ENCODE peak calls at places on chromosomes 7 and 10, in eight cellular contexts. One of them, this sample, is unnamed.
A peak's percentile ranks its signal among the peaks of the same experiment; 100 is the strongest.

GRCh38 chr10:102243304-102243703 is 2.0 kb upstream of the PITX3 start:
- DNase-seq in lung: no peak
- DNase-seq in BJ: peak; percentile 56
- DNase-seq in WERI-Rb-1: no peak
- DNase-seq in H9: no peak
- DNase-seq in left lung: no peak
- DNase-seq in AG04449: no peak
- DNase-seq in sigmoid colon: no peak
- DNase-seq in this sample: no peak

GRCh38 chr7:16702433-16702832 is 51.1 kb upstream of the TSPAN13 start:
- DNase-seq in lung: no peak
- DNase-seq in AG04449: no peak
- DNase-seq in left lung: no peak
- DNase-seq in BJ: no peak
- DNase-seq in sigmoid colon: no peak
- DNase-seq in WERI-Rb-1: no peak
- DNase-seq in H9: no peak
- DNase-seq in this sample: no peak

GRCh38 chr10:32680803-32681557 is 235.0 kb downstream of the CCDC7 start:
- DNase-seq in BJ: no peak
- DNase-seq in sigmoid colon: no peak
- DNase-seq in lung: no peak
- DNase-seq in H9: no peak
- DNase-seq in WERI-Rb-1: no peak
- DNase-seq in AG04449: no peak
- DNase-seq in left lung: no peak
- DNase-seq in this sample: no peak

GRCh38 chr10:47092822-47093221 is 181.6 kb downstream of the PTPN20 start:
- DNase-seq in sigmoid colon: no peak
- DNase-seq in lung: no peak
- DNase-seq in left lung: peak; percentile 81
- DNase-seq in WERI-Rb-1: no peak
- DNase-seq in H9: peak; percentile 15
- DNase-seq in AG04449: no peak
- DNase-seq in BJ: no peak
- DNase-seq in this sample: no peak

GRCh38 chr7:67512481-67512880 is 515.8 kb downstream of the TYW1 start:
- DNase-seq in H9: no peak
- DNase-seq in left lung: no peak
- DNase-seq in lung: no peak
- DNase-seq in WERI-Rb-1: peak; percentile 15
- DNase-seq in AG04449: no peak
- DNase-seq in BJ: no peak
- DNase-seq in sigmoid colon: no peak
- DNase-seq in this sample: no peak

GRCh38 chr7:43669286-43670081 is 59.8 kb downstream of the COA1 start:
- DNase-seq in AG04449: no peak
- DNase-seq in H9: peak; percentile 96
- DNase-seq in WERI-Rb-1: no peak
- DNase-seq in left lung: no peak
- DNase-seq in BJ: no peak
- DNase-seq in lung: no peak
- DNase-seq in sigmoid colon: no peak
- DNase-seq in this sample: no peak

GRCh38 chr10:81116201-81116600 is 578.5 kb downstream of the SH2D4B start:
- DNase-seq in BJ: no peak
- DNase-seq in sigmoid colon: no peak
- DNase-seq in left lung: no peak
- DNase-seq in H9: no peak
- DNase-seq in AG04449: no peak
- DNase-seq in lung: no peak
- DNase-seq in WERI-Rb-1: no peak
- DNase-seq in this sample: no peak

GRCh38 chr10:80535671-80536360 is 1.9 kb upstream of the SH2D4B start:
- DNase-seq in sigmoid colon: peak; percentile 78
- DNase-seq in left lung: peak; percentile 95
- DNase-seq in BJ: no peak
- DNase-seq in H9: peak; percentile 79
- DNase-seq in AG04449: no peak
- DNase-seq in WERI-Rb-1: no peak
- DNase-seq in lung: peak; percentile 74
- DNase-seq in this sample: no peak

GRCh38 chr10:119762805-119763798 is 37.3 kb downstream of the INPP5F start:
- DNase-seq in H9: no peak
- DNase-seq in lung: no peak
- DNase-seq in AG04449: no peak
- DNase-seq in sigmoid colon: no peak
- DNase-seq in WERI-Rb-1: no peak
- DNase-seq in BJ: no peak
- DNase-seq in left lung: no peak
- DNase-seq in this sample: no peak

GRCh38 chr10:83648184-83648583 is 491.1 kb upstream of the GHITM start:
- DNase-seq in AG04449: no peak
- DNase-seq in H9: no peak
- DNase-seq in left lung: no peak
- DNase-seq in WERI-Rb-1: no peak
- DNase-seq in BJ: no peak
- DNase-seq in sigmoid colon: no peak
- DNase-seq in lung: no peak
- DNase-seq in this sample: no peak

GRCh38 chr10:122154733-122155366 is 116.2 kb upstream of the BTBD16 start:
- DNase-seq in BJ: no peak
- DNase-seq in AG04449: no peak
- DNase-seq in H9: peak; percentile 75
- DNase-seq in left lung: no peak
- DNase-seq in WERI-Rb-1: no peak
- DNase-seq in sigmoid colon: peak; percentile 82
- DNase-seq in lung: no peak
- DNase-seq in this sample: no peak

GRCh38 chr7:65436163-65436562 is 62.5 kb downstream of the ZNF92 start:
- DNase-seq in BJ: no peak
- DNase-seq in WERI-Rb-1: no peak
- DNase-seq in AG04449: no peak
- DNase-seq in left lung: no peak
- DNase-seq in H9: no peak
- DNase-seq in lung: no peak
- DNase-seq in sigmoid colon: no peak
- DNase-seq in this sample: no peak

GRCh38 chr7:158976468-158976848 is 120.1 kb downstream of the DYNC2I1 start:
- DNase-seq in BJ: no peak
- DNase-seq in AG04449: no peak
- DNase-seq in lung: no peak
- DNase-seq in sigmoid colon: no peak
- DNase-seq in WERI-Rb-1: peak; percentile 39
- DNase-seq in left lung: no peak
- DNase-seq in H9: peak; percentile 77
- DNase-seq in this sample: no peak

GRCh38 chr10:30784896-30785605 is 155.5 kb upstream of the LYZL2 start:
- DNase-seq in lung: peak; percentile 75
- DNase-seq in sigmoid colon: peak; percentile 94
- DNase-seq in H9: peak; percentile 96
- DNase-seq in AG04449: no peak
- DNase-seq in WERI-Rb-1: peak; percentile 78
- DNase-seq in left lung: peak; percentile 88
- DNase-seq in BJ: no peak
- DNase-seq in this sample: peak; percentile 79

GRCh38 chr10:109664554-109664953 is 258.8 kb downstream of the XPNPEP1 start:
- DNase-seq in lung: no peak
- DNase-seq in sigmoid colon: no peak
- DNase-seq in left lung: no peak
- DNase-seq in H9: no peak
- DNase-seq in WERI-Rb-1: no peak
- DNase-seq in AG04449: no peak
- DNase-seq in BJ: no peak
- DNase-seq in this sample: no peak

GRCh38 chr7:149828357-149829309 is 9.5 kb upstream of the ZNF862 start:
- DNase-seq in H9: no peak
- DNase-seq in BJ: no peak
- DNase-seq in WERI-Rb-1: no peak
- DNase-seq in AG04449: no peak
- DNase-seq in left lung: no peak
- DNase-seq in sigmoid colon: peak; percentile 61
- DNase-seq in lung: no peak
- DNase-seq in this sample: no peak

GRCh38 chr7:99618726-99619125 is 2.0 kb downstream of the ZSCAN25 start:
- DNase-seq in WERI-Rb-1: no peak
- DNase-seq in sigmoid colon: no peak
- DNase-seq in lung: no peak
- DNase-seq in H9: no peak
- DNase-seq in AG04449: peak; percentile 55
- DNase-seq in BJ: peak; percentile 61
- DNase-seq in left lung: no peak
- DNase-seq in this sample: peak; percentile 25

GRCh38 chr10:52720018-52720417 is 52.6 kb downstream of the MBL2 start:
- DNase-seq in sigmoid colon: no peak
- DNase-seq in lung: no peak
- DNase-seq in WERI-Rb-1: no peak
- DNase-seq in AG04449: no peak
- DNase-seq in H9: no peak
- DNase-seq in BJ: no peak
- DNase-seq in left lung: no peak
- DNase-seq in this sample: no peak

GRCh38 chr10:93173867-93174845 is 100.5 kb downstream of the CYP26A1 start:
- DNase-seq in sigmoid colon: no peak
- DNase-seq in left lung: no peak
- DNase-seq in WERI-Rb-1: no peak
- DNase-seq in H9: no peak
- DNase-seq in lung: no peak
- DNase-seq in AG04449: no peak
- DNase-seq in BJ: no peak
- DNase-seq in this sample: no peak

GRCh38 chr7:148978091-148978490 is 50.2 kb downstream of the PDIA4 start:
- DNase-seq in lung: no peak
- DNase-seq in left lung: no peak
- DNase-seq in BJ: no peak
- DNase-seq in H9: no peak
- DNase-seq in WERI-Rb-1: no peak
- DNase-seq in sigmoid colon: no peak
- DNase-seq in AG04449: no peak
- DNase-seq in this sample: no peak

GRCh38 chr10:100148353-100149211 is 37.2 kb downstream of the ERLIN1 start:
- DNase-seq in BJ: no peak
- DNase-seq in AG04449: no peak
- DNase-seq in left lung: no peak
- DNase-seq in lung: no peak
- DNase-seq in sigmoid colon: no peak
- DNase-seq in H9: no peak
- DNase-seq in WERI-Rb-1: peak; percentile 73
- DNase-seq in this sample: no peak

GRCh38 chr10:49441488-49442476 is 45.9 kb upstream of the DRGX start:
- DNase-seq in H9: no peak
- DNase-seq in sigmoid colon: no peak
- DNase-seq in BJ: no peak
- DNase-seq in lung: no peak
- DNase-seq in AG04449: no peak
- DNase-seq in left lung: peak; percentile 77
- DNase-seq in WERI-Rb-1: no peak
- DNase-seq in this sample: no peak

GRCh38 chr7:45574521-45575500 is 643 bp downstream of the ADCY1 start:
- DNase-seq in left lung: peak; percentile 76
- DNase-seq in H9: peak; percentile 57
- DNase-seq in lung: no peak
- DNase-seq in AG04449: no peak
- DNase-seq in BJ: no peak
- DNase-seq in sigmoid colon: peak; percentile 50
- DNase-seq in WERI-Rb-1: peak; percentile 51
- DNase-seq in this sample: no peak
- TF ChIP-seq CTCF in left lung: no peak
- TF ChIP-seq CTCF in H9: peak; percentile 37
- TF ChIP-seq CTCF in lung: no peak
- TF ChIP-seq CTCF in AG04449: peak; percentile 37
- TF ChIP-seq CTCF in BJ: no peak
- TF ChIP-seq CTCF in sigmoid colon: no peak
- TF ChIP-seq CTCF in WERI-Rb-1: peak; percentile 14
- TF ChIP-seq CTCF in this sample: peak; percentile 62

DNA sequence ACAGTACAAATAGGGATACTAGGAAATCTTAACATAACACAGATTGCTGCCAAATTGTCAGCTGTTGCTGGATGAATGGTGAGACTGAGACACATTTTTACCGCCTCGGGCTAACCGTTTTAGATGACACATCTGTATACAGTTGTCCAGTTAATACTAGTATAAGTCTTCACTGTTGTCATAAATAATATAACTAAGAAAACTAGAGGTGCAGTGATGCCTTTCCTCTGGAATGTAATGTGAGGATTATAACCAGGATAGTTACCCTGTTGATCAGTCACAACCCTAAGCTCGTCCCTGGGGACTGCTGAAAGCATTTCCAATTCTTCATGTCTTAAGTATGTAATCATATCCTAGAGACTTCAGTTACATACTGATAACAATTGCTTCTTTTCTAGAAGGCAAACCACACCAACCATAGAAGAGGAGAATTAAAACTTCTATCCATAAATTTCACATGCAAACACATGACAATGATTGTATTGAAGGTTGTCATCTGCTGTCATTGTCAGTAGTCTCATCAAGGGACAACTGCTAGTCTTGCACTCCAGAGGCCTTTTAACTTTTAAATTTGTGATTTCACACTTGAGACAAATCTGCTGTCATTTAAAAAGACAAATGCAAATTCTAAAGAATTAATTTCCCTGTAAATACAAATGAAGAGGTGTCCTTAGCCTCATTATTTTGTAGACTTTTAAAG is 100.4 kb upstream of the SEMA3D start:
- DNase-seq in AG04449: peak; percentile 21
- DNase-seq in WERI-Rb-1: no peak
- DNase-seq in H9: no peak
- DNase-seq in sigmoid colon: no peak
- DNase-seq in BJ: peak; percentile 26
- DNase-seq in left lung: no peak
- DNase-seq in lung: no peak
- DNase-seq in this sample: no peak
- TF ChIP-seq CTCF in AG04449: no peak
- TF ChIP-seq CTCF in WERI-Rb-1: no peak
- TF ChIP-seq CTCF in H9: no peak
- TF ChIP-seq CTCF in sigmoid colon: no peak
- TF ChIP-seq CTCF in BJ: no peak
- TF ChIP-seq CTCF in left lung: no peak
- TF ChIP-seq CTCF in lung: no peak
- TF ChIP-seq CTCF in this sample: no peak

GRCh38 chr7:26091933-26092332 is 60.1 kb upstream of the NFE2L3 start:
- DNase-seq in BJ: no peak
- DNase-seq in WERI-Rb-1: no peak
- DNase-seq in H9: no peak
- DNase-seq in left lung: no peak
- DNase-seq in sigmoid colon: no peak
- DNase-seq in lung: no peak
- DNase-seq in AG04449: no peak
- DNase-seq in this sample: no peak
- TF ChIP-seq CTCF in BJ: peak; percentile 19
- TF ChIP-seq CTCF in WERI-Rb-1: peak; percentile 43
- TF ChIP-seq CTCF in H9: peak; percentile 53
- TF ChIP-seq CTCF in left lung: no peak
- TF ChIP-seq CTCF in sigmoid colon: no peak
- TF ChIP-seq CTCF in lung: no peak
- TF ChIP-seq CTCF in AG04449: no peak
- TF ChIP-seq CTCF in this sample: peak; percentile 61

DNA sequence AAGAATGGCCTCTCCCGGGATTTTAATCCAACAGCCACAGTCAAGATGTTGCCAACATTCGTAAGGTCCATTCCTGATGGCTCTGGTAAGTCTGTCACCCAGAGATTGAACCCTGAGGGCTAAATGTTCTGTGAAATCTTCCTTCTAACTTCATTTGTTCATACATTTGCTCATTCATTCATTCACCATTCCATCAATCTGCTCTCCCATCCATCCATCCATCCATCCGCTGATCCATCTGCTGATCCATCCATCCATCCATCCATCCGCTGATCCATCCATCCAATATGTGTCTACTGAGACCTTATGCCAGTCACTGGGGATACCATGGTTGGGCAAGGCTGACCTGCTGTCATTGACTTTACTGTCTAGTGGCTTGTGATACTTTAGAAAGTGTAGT is 65.6 kb downstream of the HK1 start:
- DNase-seq in WERI-Rb-1: no peak
- DNase-seq in sigmoid colon: no peak
- DNase-seq in BJ: no peak
- DNase-seq in H9: no peak
- DNase-seq in lung: no peak
- DNase-seq in left lung: no peak
- DNase-seq in AG04449: no peak
- DNase-seq in this sample: no peak
- TF ChIP-seq CTCF in WERI-Rb-1: no peak
- TF ChIP-seq CTCF in sigmoid colon: no peak
- TF ChIP-seq CTCF in BJ: no peak
- TF ChIP-seq CTCF in H9: no peak
- TF ChIP-seq CTCF in lung: no peak
- TF ChIP-seq CTCF in left lung: no peak
- TF ChIP-seq CTCF in AG04449: no peak
- TF ChIP-seq CTCF in this sample: no peak